ENCODE peak calls at places on chromosomes 4 and X, in five cellular contexts. I is mammary epithelial cell, B is upper lobe of right lung, F is dorsolateral prefrontal cortex, C is lower leg skin. O is an unnamed sample.

GRCh38 chr4:74100531-74100930 is 1.5 kb upstream of the CXCL2 start:
- DNase-seq in I (no peak), B (no peak), C (no peak), F (no peak), O (no peak)

GRCh38 chr4:149987330-149987751 is 90.9 kb upstream of the DCLK2 start:
- DNase-seq in I (no peak), F (no peak), C (no peak), B (no peak), O (no peak)

GRCh38 chr4:103498161-103499070 is 221.4 kb downstream of the TACR3 start:
- DNase-seq in B (no peak), F (no peak), C (no peak), I (peak), O (peak)

GRCh38 chr4:166014411-166014810 is 141.4 kb downstream of the TLL1 start:
- DNase-seq in I (peak), F (no peak), B (no peak), C (no peak), O (no peak)

GRCh38 chr4:10106421-10107039 is 10.1 kb downstream of the WDR1 start:
- DNase-seq in I (peak), F (peak), C (peak), B (no peak), O (peak)

GRCh38 chr4:169121920-169122319 is 111.9 kb upstream of the CBR4 start:
- DNase-seq in F (no peak), B (no peak), C (no peak), I (peak), O (no peak)

GRCh38 chr4:145545538-145546224 is 64.0 kb downstream of the SMAD1 start:
- DNase-seq in F (no peak), I (peak), C (no peak), B (no peak), O (peak)

GRCh38 chr4:15913631-15913970 is 24.9 kb downstream of the FGFBP1 start:
- DNase-seq in F (no peak), I (peak), C (no peak), B (no peak), O (peak)

GRCh38 chr4:186845137-186845842 is 121.6 kb upstream of the FAT1 start:
- DNase-seq in C (no peak), I (peak), B (no peak), F (no peak), O (peak)

GRCh38 chrX:78092296-78092695 is 11.8 kb upstream of the PGK1 start:
- DNase-seq in I (peak), B (no peak), C (no peak), F (no peak), O (peak)

GRCh38 chr4:153242848-153243324 is 38.6 kb downstream of the TRIM2 start:
- DNase-seq in I (no peak), C (peak), F (no peak), B (no peak), O (no peak)

GRCh38 chr4:88818650-88819470 is 121.2 kb upstream of the NAP1L5 start:
- DNase-seq in F (peak), C (no peak), B (no peak), I (peak), O (peak)

GRCh38 chr4:102620697-102621497 is 119.7 kb downstream of the NFKB1 start:
- DNase-seq in F (peak), C (no peak), B (no peak), I (peak), O (peak)

GRCh38 chrX:40573763-40574162 is 7.0 kb upstream of the ATP6AP2 start:
- DNase-seq in B (no peak), I (peak), C (no peak), F (no peak), O (no peak)

GRCh38 chr4:170772429-170772828 is 682.7 kb upstream of the AADAT start:
- DNase-seq in B (no peak), I (no peak), F (no peak), C (no peak), O (no peak)

GRCh38 chr4:81052119-81053068 is 21.9 kb downstream of the BMP3 start:
- DNase-seq in C (no peak), F (peak), B (peak), I (peak), O (peak)

GRCh38 chr4:65559270-65559669 is 111.0 kb downstream of the EPHA5 start:
- DNase-seq in I (no peak), C (no peak), B (no peak), F (no peak), O (no peak)

GRCh38 chr4:5885733-5886132 is 7.2 kb downstream of the CRMP1 start:
- DNase-seq in F (no peak), I (no peak), B (no peak), C (no peak), O (no peak)

GRCh38 chrX:23503835-23504539 is 163.3 kb upstream of the PRDX4 start:
- DNase-seq in C (no peak), I (peak), F (no peak), B (peak), O (peak)

GRCh38 chr4:25578431-25578830 is 77.2 kb upstream of the SLC34A2 start:
- DNase-seq in F (no peak), I (no peak), C (no peak), B (no peak), O (no peak)

GRCh38 chr4:176229645-176230044 is 34.3 kb upstream of the SPATA4 start:
- DNase-seq in B (no peak), C (no peak), F (no peak), I (no peak), O (no peak)

GRCh38 chr4:120052840-120053239 is 13.8 kb downstream of the MAD2L1 start:
- DNase-seq in F (no peak), C (no peak), I (peak), B (no peak), O (peak)

GRCh38 chr4:89397464-89397863 is 89.9 kb upstream of the GPRIN3 start:
- DNase-seq in B (no peak), F (no peak), C (no peak), I (no peak), O (no peak)

GRCh38 chrX:48752498-48752897 is 9.0 kb upstream of the GLOD5 start:
- DNase-seq in F (no peak), B (no peak), I (no peak), C (no peak), O (no peak)

GRCh38 chr4:1856071-1856919 is at the start of gene LETM1:
- DNase-seq in I (peak), F (peak), C (peak), B (peak), O (peak)
- TF ChIP-seq CTCF in I (no peak), F (peak), C (no peak), B (no peak), O (no peak)

GRCh38 chrX:7147431-7147977 is at the start of gene STS:
- DNase-seq in F (peak), B (no peak), C (peak), I (peak), O (no peak)

GRCh38 chrX:7147978-7148824 is at the start of gene PUDP:
- DNase-seq in B (peak), I (peak), C (peak), F (peak), O (peak)

GRCh38 chrX:7146703-7147430 is 645 bp upstream of the STS start:
- DNase-seq in F (peak), I (no peak), C (no peak), B (no peak), O (no peak)

GRCh38 chrX:7145454-7145853 is 2.1 kb upstream of the STS start:
- DNase-seq in I (no peak), F (no peak), C (no peak), B (no peak), O (no peak)

GRCh38 chrX:7146026-7146702 is 1.3 kb upstream of the STS start:
- DNase-seq in F (no peak), B (no peak), C (no peak), I (no peak), O (no peak)
- H3K4me3 ChIP-seq in F (no peak), B (no peak), C (no peak), I (no peak), O (no peak)

GRCh38 chr4:138519436-138519835 is 277.3 kb upstream of the SLC7A11 start:
- DNase-seq in F (no peak), C (no peak), I (no peak), B (no peak), O (no peak)

GRCh38 chr4:138521809-138522208 is 279.7 kb upstream of the SLC7A11 start:
- DNase-seq in C (no peak), B (no peak), F (no peak), I (no peak), O (no peak)

DNA sequence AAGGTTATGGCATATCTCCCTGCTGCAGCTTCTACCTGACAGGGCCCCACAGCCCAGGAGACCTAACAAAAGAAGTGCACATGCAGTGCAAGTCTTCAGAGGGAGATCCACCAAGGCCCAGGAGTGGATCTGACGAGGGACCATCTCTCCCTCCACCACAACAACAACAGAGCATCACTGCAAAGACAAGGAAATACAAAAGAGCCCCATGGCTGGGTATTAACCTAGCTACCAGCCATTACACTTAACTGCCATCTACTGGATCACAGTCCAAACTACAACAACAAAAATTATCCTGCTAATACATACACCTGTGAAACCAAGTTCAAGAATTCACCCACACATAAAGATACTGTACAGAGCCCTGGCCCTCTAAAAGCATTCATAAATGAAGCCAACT is 280.2 kb upstream of the SLC7A11 start:
- DNase-seq in C (no peak), B (no peak), I (peak), F (no peak), O (no peak)
- TF ChIP-seq CTCF in C (no peak), B (peak), I (peak), F (no peak), O (peak)

DNA sequence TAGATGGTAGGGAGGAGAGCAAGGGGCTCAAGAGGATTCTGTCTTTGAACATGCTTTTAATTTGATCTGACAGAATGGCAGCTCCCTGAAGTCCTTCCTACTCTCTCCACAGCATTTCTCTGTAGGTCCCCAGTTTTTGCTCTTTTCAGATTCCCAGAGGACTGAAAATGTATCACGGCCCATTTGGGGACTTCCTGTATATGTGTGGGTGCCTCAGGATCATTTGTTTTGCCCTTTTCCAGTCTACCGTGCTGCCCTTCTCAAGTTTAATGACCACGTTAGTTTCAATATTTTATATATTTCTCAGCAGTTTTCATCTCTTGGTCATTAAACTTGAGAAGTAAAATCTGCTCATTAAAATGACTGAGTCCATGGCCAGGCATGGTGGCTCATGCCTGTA is 2.3 kb downstream of the TBC1D1 start:
- DNase-seq in I (no peak), B (no peak), C (no peak), F (no peak), O (no peak)
- H3K4me3 ChIP-seq in I (no peak), B (no peak), C (no peak), F (peak), O (no peak)

GRCh38 chr4:152050098-152050497 is 289.3 kb upstream of the GATB start:
- DNase-seq in I (no peak), B (no peak), F (no peak), C (no peak), O (no peak)

GRCh38 chr4:152052431-152053057 is 291.7 kb upstream of the GATB start:
- DNase-seq in B (no peak), F (no peak), I (no peak), C (no peak), O (no peak)

GRCh38 chr4:152054731-152055130 is 293.9 kb upstream of the GATB start:
- DNase-seq in I (no peak), C (no peak), F (no peak), B (no peak), O (no peak)
- TF ChIP-seq CTCF in I (no peak), C (no peak), F (no peak), B (no peak), O (no peak)

DNA sequence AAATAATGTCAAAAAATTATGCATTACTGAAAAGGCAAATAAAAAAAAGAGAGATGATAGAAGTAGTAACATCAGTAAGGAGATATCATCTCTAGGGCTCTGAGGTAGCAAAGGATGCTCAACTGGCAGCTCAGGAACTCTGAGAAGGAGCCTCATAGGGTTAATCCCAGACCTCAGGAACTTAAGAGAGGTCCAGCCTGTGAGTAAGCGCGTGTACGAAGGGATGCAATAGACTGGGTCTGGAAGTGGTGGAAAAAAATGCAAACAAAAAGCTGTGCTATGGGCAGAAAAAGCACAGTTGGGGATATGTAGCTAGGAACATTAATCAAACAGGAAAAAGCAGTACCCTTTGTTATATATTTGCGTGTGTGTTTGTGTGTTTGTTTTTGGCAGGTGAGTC is 282.0 kb downstream of the GALNTL6 start:
- DNase-seq in C (no peak), I (no peak), F (no peak), B (no peak), O (no peak)
- H3K4me3 ChIP-seq in C (no peak), I (no peak), F (no peak), B (no peak), O (no peak)

O was measured in astrocyte of the cerebellum.